ENCODE peak calls at places on chromosomes 13 and 19, in ten cellular contexts. C, I, Y, U, P, G, A, R, Z and T are unnamed samples.

GRCh38 chr13:36362251-36362650 is 16.1 kb upstream of the SPART start:
- DNase-seq in C (no peak), I (no peak), Y (no peak), U (peak; percentile 88), P (no peak), G (no peak), A (no peak), R (peak; percentile 25), Z (no peak), T (no peak)

GRCh38 chr19:33251076-33251475 is 25.4 kb upstream of the SLC7A10 start:
- DNase-seq in C (no peak), I (peak; percentile 31), Y (no peak), U (no peak), P (no peak), G (no peak), A (no peak), R (no peak), Z (no peak), T (no peak)

GRCh38 chr19:1354496-1355257 is 29.0 kb upstream of the NDUFS7 start:
- DNase-seq in C (peak; percentile 67), I (peak; percentile 99), Y (peak; percentile 74), U (peak; percentile 82), P (peak; percentile 79), G (peak; percentile 81), A (peak; percentile 87), R (peak; percentile 75), Z (peak; percentile 95), T (peak; percentile 39)

GRCh38 chr19:52935434-52935833 is 12.2 kb upstream of the ZNF888 start:
- DNase-seq in C (no peak), I (no peak), Y (no peak), U (no peak), P (no peak), G (no peak), A (no peak), R (peak; percentile 96), Z (no peak), T (no peak)

GRCh38 chr19:46759817-46760333 is 13.6 kb upstream of the STRN4 start:
- DNase-seq in C (no peak), I (no peak), Y (no peak), U (peak; percentile 100), P (no peak), G (no peak), A (no peak), R (no peak), Z (no peak), T (no peak)

GRCh38 chr19:53088091-53088490 is 15.1 kb downstream of the ZNF160 start:
- DNase-seq in C (no peak), I (no peak), Y (no peak), U (no peak), P (no peak), G (no peak), A (no peak), R (no peak), Z (no peak), T (no peak)

GRCh38 chr13:22173605-22174004 is 502.7 kb downstream of the FGF9 start:
- DNase-seq in C (no peak), I (no peak), Y (no peak), U (peak; percentile 66), P (no peak), G (no peak), A (no peak), R (peak; percentile 9), Z (no peak), T (no peak)

GRCh38 chr19:48627211-48627864 is 8.0 kb downstream of the SPHK2 start:
- DNase-seq in C (no peak), I (no peak), Y (no peak), U (no peak), P (no peak), G (no peak), A (no peak), R (no peak), Z (peak; percentile 72), T (no peak)

GRCh38 chr13:88376762-88377388 is 705.7 kb downstream of the SLITRK5 start:
- DNase-seq in C (no peak), I (no peak), Y (no peak), U (no peak), P (no peak), G (no peak), A (no peak), R (no peak), Z (no peak), T (no peak)

GRCh38 chr13:113814435-113814821 is 49.4 kb downstream of the GAS6 start:
- DNase-seq in C (no peak), I (no peak), Y (no peak), U (peak; percentile 65), P (no peak), G (no peak), A (no peak), R (peak; percentile 70), Z (no peak), T (no peak)

GRCh38 chr19:48681127-48681470 is 8.3 kb upstream of the NTN5 start:
- DNase-seq in C (no peak), I (no peak), Y (no peak), U (peak; percentile 30), P (no peak), G (no peak), A (no peak), R (peak; percentile 80), Z (no peak), T (no peak)

GRCh38 chr13:100100115-100100879 is 11.4 kb downstream of the PCCA start:
- DNase-seq in C (no peak), I (no peak), Y (no peak), U (peak; percentile 57), P (no peak), G (no peak), A (peak; percentile 47), R (peak; percentile 79), Z (no peak), T (no peak)

GRCh38 chr13:45004096-45004495 is 14.8 kb downstream of the GPALPP1 start:
- DNase-seq in C (no peak), I (no peak), Y (no peak), U (no peak), P (no peak), G (no peak), A (peak; percentile 29), R (no peak), Z (no peak), T (no peak)

GRCh38 chr13:35646061-35646774 is 169.7 kb upstream of the MAB21L1 start:
- DNase-seq in C (no peak), I (no peak), Y (no peak), U (no peak), P (no peak), G (no peak), A (no peak), R (no peak), Z (no peak), T (no peak)

GRCh38 chr19:45692187-45693111 is at the start of gene QPCTL:
- DNase-seq in C (peak; percentile 90), I (peak; percentile 92), Y (peak; percentile 96), U (peak; percentile 100), P (peak; percentile 100), G (peak; percentile 98), A (peak; percentile 99), R (peak; percentile 95), Z (peak; percentile 99), T (peak; percentile 97)

GRCh38 chr13:58302349-58302748 is 670.8 kb downstream of the PCDH17 start:
- DNase-seq in C (no peak), I (no peak), Y (no peak), U (no peak), P (no peak), G (no peak), A (no peak), R (no peak), Z (no peak), T (peak; percentile 2)

GRCh38 chr19:10226376-10227214 is 4.5 kb downstream of the S1PR2 start:
- DNase-seq in C (no peak), I (peak; percentile 92), Y (no peak), U (peak; percentile 92), P (no peak), G (no peak), A (peak; percentile 55), R (no peak), Z (peak; percentile 79), T (no peak)

GRCh38 chr13:22176968-22177545 is 506.2 kb downstream of the FGF9 start:
- DNase-seq in C (no peak), I (no peak), Y (no peak), U (no peak), P (peak; percentile 5), G (no peak), A (no peak), R (no peak), Z (no peak), T (no peak)

GRCh38 chr13:113297370-113297871 is 382 bp downstream of the LAMP1 start:
- DNase-seq in C (peak; percentile 25), I (no peak), Y (peak; percentile 18), U (peak; percentile 14), P (no peak), G (peak; percentile 59), A (no peak), R (peak; percentile 18), Z (peak; percentile 72), T (no peak)

GRCh38 chr19:45922281-45922680 is 7.7 kb upstream of the NANOS2 start:
- DNase-seq in C (no peak), I (no peak), Y (no peak), U (no peak), P (no peak), G (no peak), A (no peak), R (no peak), Z (no peak), T (no peak)

GRCh38 chr13:99572131-99572530 is 70.9 kb downstream of the TM9SF2 start:
- DNase-seq in C (no peak), I (no peak), Y (no peak), U (peak; percentile 93), P (no peak), G (no peak), A (no peak), R (no peak), Z (no peak), T (no peak)

GRCh38 chr19:53328967-53329366 is 4.6 kb upstream of the ZNF845 start:
- DNase-seq in C (no peak), I (peak; percentile 38), Y (no peak), U (peak; percentile 31), P (no peak), G (no peak), A (peak; percentile 14), R (no peak), Z (peak; percentile 73), T (no peak)

GRCh38 chr13:96728463-96728862 is 265.8 kb downstream of the OXGR1 start:
- DNase-seq in C (no peak), I (no peak), Y (no peak), U (no peak), P (no peak), G (no peak), A (no peak), R (no peak), Z (no peak), T (no peak)

GRCh38 chr13:91358384-91358776 is 10.9 kb downstream of the MIR17HG start:
- DNase-seq in C (no peak), I (no peak), Y (no peak), U (no peak), P (no peak), G (no peak), A (no peak), R (no peak), Z (no peak), T (no peak)

GRCh38 chr13:75222031-75222430 is 259.9 kb downstream of the TBC1D4 start:
- DNase-seq in C (no peak), I (no peak), Y (no peak), U (peak; percentile 80), P (no peak), G (no peak), A (no peak), R (no peak), Z (no peak), T (no peak)

GRCh38 chr19:45729774-45730388 is 815 bp downstream of the FBXO46 start:
- DNase-seq in C (no peak), I (no peak), Y (no peak), U (no peak), P (no peak), G (no peak), A (no peak), R (no peak), Z (no peak), T (no peak)

GRCh38 chr19:19132912-19133311 is 5.4 kb downstream of the TMEM161A start:
- DNase-seq in C (no peak), I (no peak), Y (no peak), U (no peak), P (no peak), G (no peak), A (no peak), R (no peak), Z (no peak), T (no peak)

GRCh38 chr19:13037161-13037560 is 41.9 kb downstream of the NFIX start:
- DNase-seq in C (no peak), I (no peak), Y (no peak), U (peak; percentile 89), P (no peak), G (no peak), A (no peak), R (peak; percentile 92), Z (peak; percentile 73), T (no peak)